ENCODE peak calls at places on chromosomes 2 and 18, in seven cellular contexts. One of them, this sample, is unnamed.

GRCh38 chr2:46275995-46276394 is 21.2 kb upstream of the EPAS1 start:
- DNase-seq in activated gamma-delta T cell: peak
- DNase-seq in Peyer's patch: no peak
- DNase-seq in activated CD8-positive, alpha-beta memory T cell treated with anti-CD3 and anti-CD28 coated beads, Interleukin-2, amount 10 ng/mL, durations not matched to agents 7 days and 5 days: peak
- DNase-seq in stimulated activated CD4-positive, alpha-beta T cell treated with anti-CD3 and anti-CD28 coated beads, Interleukin-12 subunit alpha, Interleukin-12 subunit beta, amount 100 ng/mL, for 48 hours: no peak
- DNase-seq in NCI-H460: no peak
- DNase-seq in KBM-7: peak
- DNase-seq in this sample: no peak

GRCh38 chr18:24831871-24832665 is 371.6 kb downstream of the HRH4 start:
- DNase-seq in activated gamma-delta T cell: no peak
- DNase-seq in Peyer's patch: no peak
- DNase-seq in activated CD8-positive, alpha-beta memory T cell treated with anti-CD3 and anti-CD28 coated beads, Interleukin-2, amount 10 ng/mL, durations not matched to agents 7 days and 5 days: no peak
- DNase-seq in stimulated activated CD4-positive, alpha-beta T cell treated with anti-CD3 and anti-CD28 coated beads, Interleukin-12 subunit alpha, Interleukin-12 subunit beta, amount 100 ng/mL, for 48 hours: no peak
- DNase-seq in NCI-H460: no peak
- DNase-seq in KBM-7: no peak
- DNase-seq in this sample: peak

GRCh38 chr2:159137511-159138101 is 148.9 kb downstream of the WDSUB1 start:
- DNase-seq in activated gamma-delta T cell: no peak
- DNase-seq in Peyer's patch: no peak
- DNase-seq in activated CD8-positive, alpha-beta memory T cell treated with anti-CD3 and anti-CD28 coated beads, Interleukin-2, amount 10 ng/mL, durations not matched to agents 7 days and 5 days: no peak
- DNase-seq in stimulated activated CD4-positive, alpha-beta T cell treated with anti-CD3 and anti-CD28 coated beads, Interleukin-12 subunit alpha, Interleukin-12 subunit beta, amount 100 ng/mL, for 48 hours: no peak
- DNase-seq in NCI-H460: no peak
- DNase-seq in KBM-7: no peak
- DNase-seq in this sample: no peak

GRCh38 chr2:102033028-102033749 is 41.4 kb downstream of the IL1R2 start:
- DNase-seq in activated gamma-delta T cell: no peak
- DNase-seq in Peyer's patch: no peak
- DNase-seq in activated CD8-positive, alpha-beta memory T cell treated with anti-CD3 and anti-CD28 coated beads, Interleukin-2, amount 10 ng/mL, durations not matched to agents 7 days and 5 days: no peak
- DNase-seq in stimulated activated CD4-positive, alpha-beta T cell treated with anti-CD3 and anti-CD28 coated beads, Interleukin-12 subunit alpha, Interleukin-12 subunit beta, amount 100 ng/mL, for 48 hours: no peak
- DNase-seq in NCI-H460: no peak
- DNase-seq in KBM-7: peak
- DNase-seq in this sample: no peak

GRCh38 chr2:136242687-136243277 is 124.8 kb upstream of the CXCR4 start:
- DNase-seq in activated gamma-delta T cell: peak
- DNase-seq in Peyer's patch: no peak
- DNase-seq in activated CD8-positive, alpha-beta memory T cell treated with anti-CD3 and anti-CD28 coated beads, Interleukin-2, amount 10 ng/mL, durations not matched to agents 7 days and 5 days: peak
- DNase-seq in stimulated activated CD4-positive, alpha-beta T cell treated with anti-CD3 and anti-CD28 coated beads, Interleukin-12 subunit alpha, Interleukin-12 subunit beta, amount 100 ng/mL, for 48 hours: no peak
- DNase-seq in NCI-H460: no peak
- DNase-seq in KBM-7: no peak
- DNase-seq in this sample: no peak

GRCh38 chr2:105179469-105180372 is 61.8 kb upstream of the GPR45 start:
- DNase-seq in activated gamma-delta T cell: no peak
- DNase-seq in Peyer's patch: no peak
- DNase-seq in activated CD8-positive, alpha-beta memory T cell treated with anti-CD3 and anti-CD28 coated beads, Interleukin-2, amount 10 ng/mL, durations not matched to agents 7 days and 5 days: no peak
- DNase-seq in stimulated activated CD4-positive, alpha-beta T cell treated with anti-CD3 and anti-CD28 coated beads, Interleukin-12 subunit alpha, Interleukin-12 subunit beta, amount 100 ng/mL, for 48 hours: no peak
- DNase-seq in NCI-H460: peak
- DNase-seq in KBM-7: peak
- DNase-seq in this sample: no peak

GRCh38 chr2:119753041-119753929 is 6.4 kb upstream of the PTPN4 start:
- DNase-seq in activated gamma-delta T cell: no peak
- DNase-seq in Peyer's patch: no peak
- DNase-seq in activated CD8-positive, alpha-beta memory T cell treated with anti-CD3 and anti-CD28 coated beads, Interleukin-2, amount 10 ng/mL, durations not matched to agents 7 days and 5 days: peak
- DNase-seq in stimulated activated CD4-positive, alpha-beta T cell treated with anti-CD3 and anti-CD28 coated beads, Interleukin-12 subunit alpha, Interleukin-12 subunit beta, amount 100 ng/mL, for 48 hours: peak
- DNase-seq in NCI-H460: peak
- DNase-seq in KBM-7: peak
- DNase-seq in this sample: peak

GRCh38 chr2:135945521-135945920 is 39.9 kb downstream of the DARS1 start:
- DNase-seq in activated gamma-delta T cell: no peak
- DNase-seq in Peyer's patch: no peak
- DNase-seq in activated CD8-positive, alpha-beta memory T cell treated with anti-CD3 and anti-CD28 coated beads, Interleukin-2, amount 10 ng/mL, durations not matched to agents 7 days and 5 days: no peak
- DNase-seq in stimulated activated CD4-positive, alpha-beta T cell treated with anti-CD3 and anti-CD28 coated beads, Interleukin-12 subunit alpha, Interleukin-12 subunit beta, amount 100 ng/mL, for 48 hours: no peak
- DNase-seq in NCI-H460: no peak
- DNase-seq in KBM-7: no peak
- DNase-seq in this sample: no peak

GRCh38 chr2:38074047-38074774 is 1.7 kb downstream of the CYP1B1 start:
- DNase-seq in activated gamma-delta T cell: no peak
- DNase-seq in Peyer's patch: no peak
- DNase-seq in activated CD8-positive, alpha-beta memory T cell treated with anti-CD3 and anti-CD28 coated beads, Interleukin-2, amount 10 ng/mL, durations not matched to agents 7 days and 5 days: no peak
- DNase-seq in stimulated activated CD4-positive, alpha-beta T cell treated with anti-CD3 and anti-CD28 coated beads, Interleukin-12 subunit alpha, Interleukin-12 subunit beta, amount 100 ng/mL, for 48 hours: no peak
- DNase-seq in NCI-H460: no peak
- DNase-seq in KBM-7: peak
- DNase-seq in this sample: no peak